ENCODE peak calls at places on chromosome X, in seven cellular contexts. M is left ventricle myocardium inferior, O is HFF-Myc, P is lower lobe of right lung, A is mammary epithelial cell, U is GM06990, B is colonic mucosa. J is an unnamed sample.

GRCh38 chrX:63713510-63713909 is 71.5 kb downstream of the ARHGEF9 start:
- DNase-seq in U (no peak), B (no peak), O (no peak), M (peak; percentile 29), P (peak; percentile 46), A (no peak), J (no peak)

GRCh38 chrX:153462291-153462690 is 8.1 kb downstream of the HAUS7 start:
- DNase-seq in U (no peak), A (no peak), O (no peak), M (no peak), B (no peak), P (no peak), J (no peak)

GRCh38 chrX:111090458-111090857 is 5.5 kb upstream of the PAK3 start:
- DNase-seq in B (no peak), O (no peak), P (no peak), M (no peak), A (no peak), U (no peak), J (no peak)

GRCh38 chrX:76454456-76454927 is 27.0 kb downstream of the MAGEE1 start:
- DNase-seq in O (no peak), U (peak; percentile 7), A (peak; percentile 23), P (no peak), B (no peak), M (no peak), J (no peak)

GRCh38 chrX:53000447-53001208 is 42.3 kb upstream of the FAM156A start:
- DNase-seq in O (no peak), M (no peak), U (no peak), P (no peak), A (no peak), B (no peak), J (no peak)

GRCh38 chrX:12894074-12894691 is 12.2 kb upstream of the TLR8 start:
- DNase-seq in B (peak; percentile 40), P (peak; percentile 55), O (no peak), U (no peak), A (no peak), M (peak; percentile 16), J (peak; percentile 36)

GRCh38 chrX:103453655-103454054 is 65.6 kb downstream of the RAB40A start:
- DNase-seq in A (peak; percentile 93), M (no peak), P (no peak), O (peak; percentile 83), B (no peak), U (no peak), J (no peak)

GRCh38 chrX:139202742-139203410 is 327.7 kb upstream of the F9 start:
- DNase-seq in U (no peak), P (no peak), B (no peak), M (peak; percentile 10), O (no peak), A (no peak), J (no peak)

GRCh38 chrX:39859991-39860861 is 237.5 kb downstream of the BCOR start:
- DNase-seq in B (no peak), M (no peak), U (peak; percentile 84), A (peak; percentile 57), O (peak; percentile 45), P (no peak), J (peak; percentile 61)

GRCh38 chrX:17706676-17707075 is 30.6 kb upstream of the SCML1 start:
- DNase-seq in P (no peak), O (no peak), U (no peak), M (no peak), B (no peak), A (peak; percentile 70), J (no peak)

GRCh38 chrX:84469226-84469625 is 33.0 kb downstream of the HDX start:
- DNase-seq in O (peak; percentile 7), P (no peak), M (no peak), B (no peak), A (peak; percentile 32), U (no peak), J (no peak)

GRCh38 chrX:16712116-16712824 is at the start of gene CTPS2:
- DNase-seq in A (peak; percentile 62), U (peak; percentile 79), P (peak; percentile 77), M (peak; percentile 58), B (peak; percentile 74), O (peak; percentile 11), J (peak; percentile 71)

GRCh38 chrX:96440941-96441340 is 243.7 kb upstream of the DIAPH2 start:
- DNase-seq in B (no peak), O (no peak), M (no peak), A (no peak), P (no peak), U (no peak), J (no peak)

GRCh38 chrX:130028196-130028595 is 45.8 kb downstream of the BCORL1 start:
- DNase-seq in B (peak; percentile 52), A (peak; percentile 3), P (peak; percentile 71), O (no peak), M (peak; percentile 35), U (no peak), J (peak; percentile 30)

GRCh38 chrX:20527458-20528099 is 260.9 kb upstream of the RPS6KA3 start:
- DNase-seq in A (no peak), P (no peak), B (no peak), U (no peak), M (peak; percentile 24), O (no peak), J (peak; percentile 15)

GRCh38 chrX:130170752-130171445 is 863 bp upstream of the RAB33A start:
- DNase-seq in U (peak; percentile 73), P (peak; percentile 56), M (peak; percentile 41), A (no peak), B (peak; percentile 35), O (no peak), J (peak; percentile 76)

GRCh38 chrX:585115-585808 is 45.3 kb upstream of the SHOX start:
- DNase-seq in U (no peak), M (no peak), B (no peak), P (no peak), O (no peak), A (no peak), J (no peak)

GRCh38 chrX:10513974-10514373 is 106.4 kb downstream of the MID1 start:
- DNase-seq in O (no peak), A (no peak), B (no peak), P (no peak), M (no peak), U (no peak), J (no peak)
- TF ChIP-seq CTCF in O (no peak), A (no peak), B (no peak), P (no peak), M (no peak), U (no peak), J (no peak)

GRCh38 chrX:72002886-72003285 is 92.2 kb downstream of the NHSL2 start:
- DNase-seq in A (no peak), B (no peak), P (no peak), M (no peak), O (no peak), U (no peak), J (no peak)
- TF ChIP-seq CTCF in A (no peak), B (no peak), P (no peak), M (no peak), O (no peak), U (no peak), J (no peak)

DNA sequence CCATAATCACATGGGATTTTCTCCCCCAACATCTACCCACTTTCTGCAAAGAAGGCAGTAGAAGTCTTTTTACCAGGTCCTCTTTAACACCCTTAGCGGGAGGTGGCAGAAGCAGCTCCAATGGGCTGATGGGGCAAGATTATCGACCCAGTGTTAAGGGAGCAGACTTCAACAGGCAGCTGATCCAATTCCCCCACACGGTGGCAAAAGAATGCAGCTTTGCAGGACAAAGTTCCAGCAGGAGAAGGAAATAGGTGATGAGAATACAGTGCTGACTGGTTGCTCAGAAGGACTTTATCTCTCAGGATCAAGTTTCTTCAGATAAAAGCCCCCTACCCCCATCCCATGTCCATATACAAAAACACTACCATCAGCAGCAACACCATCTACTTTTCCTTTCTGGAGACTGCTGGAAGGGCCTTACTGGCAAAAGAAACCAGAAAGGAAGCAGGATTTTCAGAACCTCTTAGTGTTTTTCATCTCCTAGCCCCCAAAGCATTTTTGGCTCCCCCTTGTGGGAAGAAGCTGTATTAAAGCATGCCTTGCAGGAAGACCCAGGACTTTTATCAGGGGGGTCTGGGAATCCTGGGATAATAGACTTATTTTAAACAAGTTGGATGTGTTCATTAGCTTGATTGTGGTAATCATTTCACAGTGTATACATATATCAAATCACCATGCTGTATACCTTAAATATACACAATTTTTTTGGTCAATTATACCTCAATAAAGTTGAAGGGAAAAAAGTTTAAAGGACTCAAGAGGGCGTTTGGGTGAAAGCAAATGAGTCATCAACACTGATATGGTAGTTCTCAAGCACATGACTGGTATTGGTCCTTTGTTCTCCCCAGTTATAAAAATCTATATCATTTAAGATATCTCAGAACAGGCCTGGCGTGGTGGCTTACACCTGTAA is 146.4 kb downstream of the GPC3 start:
- DNase-seq in B (peak; percentile 50), U (no peak), P (no peak), M (no peak), O (peak; percentile 3), A (peak; percentile 10), J (peak; percentile 16)
- TF ChIP-seq CTCF in B (peak; percentile 56), U (peak; percentile 79), P (peak; percentile 48), M (peak; percentile 59), O (peak; percentile 61), A (peak; percentile 68), J (peak; percentile 32)

GRCh38 chrX:151771726-151772125 is 37.2 kb downstream of the CNGA2 start:
- DNase-seq in A (no peak), M (no peak), B (no peak), O (no peak), P (no peak), U (no peak), J (no peak)

GRCh38 chrX:151776936-151777335 is 42.4 kb downstream of the CNGA2 start:
- DNase-seq in M (no peak), B (no peak), O (no peak), A (no peak), U (no peak), P (no peak), J (no peak)

GRCh38 chrX:151779258-151779657 is 44.7 kb downstream of the CNGA2 start:
- DNase-seq in B (no peak), U (no peak), P (no peak), M (no peak), A (no peak), O (no peak), J (no peak)

GRCh38 chrX:151776113-151776790 is 41.7 kb downstream of the CNGA2 start:
- DNase-seq in P (no peak), B (no peak), U (no peak), A (no peak), M (peak; percentile 18), O (no peak), J (no peak)

GRCh38 chrX:151773434-151773833 is 38.9 kb downstream of the CNGA2 start:
- DNase-seq in A (no peak), B (no peak), M (no peak), U (no peak), P (no peak), O (no peak), J (no peak)
- TF ChIP-seq CTCF in A (no peak), B (no peak), M (no peak), U (peak; percentile 17), P (no peak), O (no peak), J (no peak)

GRCh38 chrX:105765691-105766090 is 56.6 kb upstream of the NRK start:
- DNase-seq in B (no peak), P (no peak), M (no peak), U (no peak), A (no peak), O (no peak), J (no peak)
- TF ChIP-seq CTCF in B (no peak), P (no peak), M (no peak), U (no peak), A (no peak), O (no peak), J (no peak)